ENCODE peak calls at places on chromosome 5, in eight cellular contexts. J is GM04503; S is putamen; Z is germinal center; O is Calu3; Y is stimulated activated CD4-positive, alpha-beta T cell treated with anti-CD3 and anti-CD28 coated beads, Interleukin-1b, Interleukin-23, amount 100 ng/mL, for 48 hours; R is AG10803; M is HEK293T. T is an unnamed sample.

GRCh38 chr5:32390819-32391591 is 53.5 kb downstream of the ZFR start:
- DNase-seq in J (peak), S (no peak), Z (no peak), O (no peak), Y (no peak), R (peak), M (no peak), T (no peak)

GRCh38 chr5:153998010-153998409 is 40.7 kb downstream of the FAM114A2 start:
- DNase-seq in J (no peak), S (no peak), Z (no peak), O (no peak), Y (no peak), R (no peak), M (no peak), T (no peak)

GRCh38 chr5:151082976-151083651 is 2.3 kb upstream of the TNIP1 start:
- DNase-seq in J (no peak), S (no peak), Z (no peak), O (peak), Y (peak), R (no peak), M (no peak), T (no peak)

GRCh38 chr5:120367896-120368634 is 96.0 kb upstream of the PRR16 start:
- DNase-seq in J (no peak), S (no peak), Z (no peak), O (no peak), Y (no peak), R (no peak), M (no peak), T (no peak)

GRCh38 chr5:3835817-3836216 is 240.2 kb downstream of the IRX1 start:
- DNase-seq in J (no peak), S (no peak), Z (no peak), O (no peak), Y (no peak), R (no peak), M (no peak), T (no peak)

GRCh38 chr5:172721455-172722308 is 49.3 kb downstream of the DUSP1 start:
- DNase-seq in J (no peak), S (no peak), Z (no peak), O (no peak), Y (no peak), R (peak), M (no peak), T (no peak)

GRCh38 chr5:34834794-34835089 is 4.2 kb upstream of the TTC23L start:
- DNase-seq in J (no peak), S (no peak), Z (no peak), O (no peak), Y (no peak), R (no peak), M (no peak), T (no peak)

GRCh38 chr5:131423056-131423455 is 159.2 kb downstream of the CDC42SE2 start:
- DNase-seq in J (no peak), S (no peak), Z (no peak), O (no peak), Y (no peak), R (peak), M (peak), T (peak)

GRCh38 chr5:173236531-173237501 is 1.8 kb upstream of the NKX2-5 start:
- DNase-seq in J (no peak), S (no peak), Z (no peak), O (no peak), Y (no peak), R (no peak), M (no peak), T (no peak)

GRCh38 chr5:134249469-134250379 is 23.9 kb upstream of the PPP2CA start:
- DNase-seq in J (no peak), S (peak), Z (no peak), O (no peak), Y (no peak), R (peak), M (no peak), T (no peak)

GRCh38 chr5:53361708-53362107 is 118.7 kb upstream of the FST start:
- DNase-seq in J (no peak), S (no peak), Z (no peak), O (no peak), Y (no peak), R (no peak), M (no peak), T (no peak)

GRCh38 chr5:54171645-54172384 is 138.6 kb downstream of the ARL15 start:
- DNase-seq in J (no peak), S (no peak), Z (peak), O (peak), Y (no peak), R (no peak), M (no peak), T (no peak)

GRCh38 chr5:5886812-5887486 is 464.5 kb downstream of the ICE1 start:
- DNase-seq in J (no peak), S (no peak), Z (peak), O (peak), Y (peak), R (no peak), M (peak), T (peak)

GRCh38 chr5:133595465-133595864 is 16.9 kb downstream of the FSTL4 start:
- DNase-seq in J (no peak), S (no peak), Z (no peak), O (no peak), Y (no peak), R (no peak), M (no peak), T (no peak)

GRCh38 chr5:5422819-5423515 is 490 bp downstream of the ICE1 start:
- DNase-seq in J (no peak), S (no peak), Z (peak), O (no peak), Y (no peak), R (no peak), M (no peak), T (peak)

GRCh38 chr5:851553-851952 is 767 bp upstream of the ZDHHC11 start:
- DNase-seq in J (no peak), S (no peak), Z (no peak), O (no peak), Y (no peak), R (no peak), M (no peak), T (no peak)

GRCh38 chr5:141039517-141039916 is 11.7 kb upstream of the PCDHB1 start:
- DNase-seq in J (no peak), S (peak), Z (no peak), O (no peak), Y (no peak), R (no peak), M (no peak), T (no peak)

GRCh38 chr5:53291528-53291927 is 182.0 kb upstream of the MOCS2 start:
- DNase-seq in J (no peak), S (no peak), Z (no peak), O (no peak), Y (no peak), R (peak), M (no peak), T (no peak)

GRCh38 chr5:80103375-80103774 is 68.2 kb downstream of the THBS4 start:
- DNase-seq in J (no peak), S (no peak), Z (no peak), O (no peak), Y (no peak), R (no peak), M (no peak), T (no peak)

GRCh38 chr5:116575635-116576042 is 1.0 kb upstream of the SEMA6A start:
- DNase-seq in J (no peak), S (no peak), Z (no peak), O (peak), Y (no peak), R (no peak), M (no peak), T (peak)

GRCh38 chr5:169095976-169096375 is 205.0 kb downstream of the SLIT3 start:
- DNase-seq in J (no peak), S (no peak), Z (no peak), O (no peak), Y (no peak), R (peak), M (no peak), T (no peak)

GRCh38 chr5:64502181-64502580 is 3.6 kb upstream of the RGS7BP start:
- DNase-seq in J (no peak), S (peak), Z (no peak), O (no peak), Y (no peak), R (no peak), M (no peak), T (no peak)

GRCh38 chr5:18761801-18762200 is 1127.5 kb downstream of the TAF11L14 start:
- DNase-seq in J (no peak), S (no peak), Z (no peak), O (no peak), Y (no peak), R (no peak), M (no peak), T (no peak)

GRCh38 chr5:111432828-111433536 is 79.4 kb downstream of the STARD4 start:
- DNase-seq in J (no peak), S (no peak), Z (no peak), O (no peak), Y (no peak), R (peak), M (no peak), T (no peak)

GRCh38 chr5:125412561-125413535 is 666.4 kb upstream of the ZNF608 start:
- DNase-seq in J (no peak), S (peak), Z (peak), O (peak), Y (no peak), R (peak), M (peak), T (peak)

GRCh38 chr5:96149546-96149945 is 187.9 kb upstream of the ELL2 start:
- DNase-seq in J (no peak), S (peak), Z (no peak), O (no peak), Y (no peak), R (peak), M (no peak), T (no peak)

GRCh38 chr5:56354836-56355235 is 121.7 kb upstream of the ANKRD55 start:
- DNase-seq in J (no peak), S (no peak), Z (no peak), O (no peak), Y (no peak), R (no peak), M (no peak), T (no peak)

GRCh38 chr5:26807231-26808199 is 230.9 kb downstream of the CDH9 start:
- DNase-seq in J (no peak), S (no peak), Z (no peak), O (no peak), Y (no peak), R (no peak), M (no peak), T (no peak)

GRCh38 chr5:172325452-172325851 is 41.9 kb upstream of the UBTD2 start:
- DNase-seq in J (no peak), S (no peak), Z (no peak), O (no peak), Y (no peak), R (no peak), M (no peak), T (no peak)

GRCh38 chr5:141628175-141628788 is 8.4 kb downstream of the HDAC3 start:
- DNase-seq in J (no peak), S (no peak), Z (no peak), O (no peak), Y (no peak), R (no peak), M (no peak), T (no peak)

GRCh38 chr5:39076757-39077475 is 2.7 kb upstream of the RICTOR start:
- DNase-seq in J (no peak), S (peak), Z (peak), O (no peak), Y (no peak), R (peak), M (no peak), T (peak)

GRCh38 chr5:180613789-180614188 is 22.5 kb upstream of the SCGB3A1 start:
- DNase-seq in J (no peak), S (no peak), Z (no peak), O (no peak), Y (no peak), R (no peak), M (no peak), T (no peak)

GRCh38 chr5:1504244-1504595 is 19.5 kb downstream of the LPCAT1 start:
- DNase-seq in J (no peak), S (no peak), Z (no peak), O (no peak), Y (no peak), R (no peak), M (no peak), T (peak)

GRCh38 chr5:98333921-98334320 is 439.5 kb upstream of the RGMB start:
- DNase-seq in J (no peak), S (no peak), Z (no peak), O (no peak), Y (no peak), R (no peak), M (no peak), T (no peak)

T was measured in Karpas-422.